ENCODE peak calls at places on chromosomes 2 and 18, in nine cellular contexts. J is stimulated activated CD8-positive, alpha-beta memory T cell treated with anti-CD3 and anti-CD28 coated beads, Interleukin-7, amount 100 ng/mL, for 24 hours; G is stimulated activated CD4-positive, alpha-beta T cell treated with anti-CD3 and anti-CD28 coated beads, TNF-alpha, amount 100 ng/mL, for 1 hour; P is progenitor cell of endocrine pancreas; H is ovary; F is cerebellar nuclear complex; S is HEK293T; W is T-cell; C is activated CD4-positive, alpha-beta T cell treated with anti-CD3 and anti-CD28 coated beads, Interleukin-2, amount 10 ng/mL, durations not matched to agents 7 days and 5 days. L is an unnamed sample.

GRCh38 chr2:120702061-120702460 is 33.6 kb upstream of the GLI2 start:
- DNase-seq in J (no peak), G (no peak), P (no peak), H (no peak), F (no peak), S (no peak), W (no peak), C (no peak), L (no peak)

GRCh38 chr18:35289293-35290069 is 548 bp downstream of the ZSCAN30 start:
- DNase-seq in J (no peak), G (no peak), P (no peak), H (peak), F (no peak), S (peak), W (peak), C (peak), L (no peak)

GRCh38 chr18:62420151-62420512 is 95.0 kb downstream of the TNFRSF11A start:
- DNase-seq in J (no peak), G (no peak), P (no peak), H (no peak), F (no peak), S (no peak), W (no peak), C (no peak), L (no peak)

GRCh38 chr18:24027156-24027555 is 12.6 kb downstream of the TTC39C start:
- DNase-seq in J (no peak), G (no peak), P (no peak), H (peak), F (no peak), S (no peak), W (no peak), C (no peak), L (no peak)

GRCh38 chr2:34936089-34936488 is 1337.0 kb upstream of the FAM98A start:
- DNase-seq in J (no peak), G (no peak), P (no peak), H (no peak), F (no peak), S (no peak), W (no peak), C (no peak), L (no peak)

GRCh38 chr18:5475252-5475651 is 68.5 kb downstream of the EPB41L3 start:
- DNase-seq in J (no peak), G (no peak), P (no peak), H (no peak), F (no peak), S (no peak), W (no peak), C (no peak), L (no peak)

GRCh38 chr18:63090334-63090733 is 229.2 kb downstream of the BCL2 start:
- DNase-seq in J (no peak), G (no peak), P (no peak), H (no peak), F (no peak), S (no peak), W (no peak), C (no peak), L (no peak)

GRCh38 chr18:49025767-49026500 is 75.2 kb upstream of the SMAD7 start:
- DNase-seq in J (no peak), G (no peak), P (no peak), H (no peak), F (no peak), S (no peak), W (no peak), C (no peak), L (no peak)

GRCh38 chr2:119760237-119760807 is 600 bp downstream of the PTPN4 start:
- DNase-seq in J (no peak), G (no peak), P (no peak), H (no peak), F (no peak), S (no peak), W (no peak), C (peak), L (no peak)

GRCh38 chr2:80519121-80519643 is 214.6 kb upstream of the LRRTM1 start:
- DNase-seq in J (no peak), G (no peak), P (no peak), H (no peak), F (no peak), S (no peak), W (no peak), C (no peak), L (no peak)

GRCh38 chr2:231228223-231228622 is 29.8 kb downstream of the ARMC9 start:
- DNase-seq in J (no peak), G (no peak), P (no peak), H (no peak), F (no peak), S (no peak), W (no peak), C (no peak), L (no peak)

GRCh38 chr2:219358170-219359075 is 25.9 kb upstream of the RESP18 start:
- DNase-seq in J (no peak), G (no peak), P (no peak), H (no peak), F (no peak), S (no peak), W (no peak), C (no peak), L (no peak)

GRCh38 chr2:105789745-105790466 is 45.2 kb downstream of the NCK2 start:
- DNase-seq in J (no peak), G (no peak), P (no peak), H (no peak), F (no peak), S (no peak), W (no peak), C (peak), L (peak)

GRCh38 chr2:16617282-16618266 is 48.1 kb downstream of the CYRIA start:
- DNase-seq in J (no peak), G (no peak), P (no peak), H (no peak), F (no peak), S (peak), W (no peak), C (no peak), L (no peak)

GRCh38 chr2:32738939-32739338 is 111.1 kb downstream of the TTC27 start:
- DNase-seq in J (no peak), G (no peak), P (no peak), H (no peak), F (no peak), S (no peak), W (no peak), C (no peak), L (no peak)

GRCh38 chr2:100422320-100422719 is 4.9 kb upstream of the CHST10 start:
- DNase-seq in J (no peak), G (no peak), P (no peak), H (no peak), F (no peak), S (peak), W (no peak), C (no peak), L (no peak)

GRCh38 chr2:28624798-28625701 is 126.6 kb upstream of the PPP1CB start:
- DNase-seq in J (no peak), G (no peak), P (no peak), H (peak), F (no peak), S (no peak), W (peak), C (peak), L (peak)

L was measured in activated T-helper 2 cell treated with anti-CD3 and anti-CD28 coated beads, Interferon-gamma antibody, Interleukin-2, Interleukin-4, amounts not matched to agents 10 μg/mL and 5 μg/mL and 100 μg/mL, durations not matched to agents 14 hours and 24 hours and 36 hours.